ENCODE peak calls at places on chromosomes 4 and X, in ten cellular contexts. K, P, H, C, E, F, I, O, L and Z are unnamed samples.

GRCh38 chr4:1360423-1361283 is 13.6 kb downstream of the UVSSA start:
- DNase-seq in E (peak; percentile 49), H (peak; percentile 18), C (no peak), F (no peak), O (peak; percentile 69), P (no peak), L (no peak), I (no peak), K (no peak), Z (no peak)

GRCh38 chrX:70422886-70423336 is at the start of gene GDPD2:
- DNase-seq in K (no peak), I (no peak), F (no peak), E (peak; percentile 12), P (no peak), H (no peak), L (no peak), C (no peak), O (no peak), Z (no peak)

GRCh38 chrX:78102100-78102499 is 1.9 kb upstream of the PGK1 start:
- DNase-seq in F (no peak), C (no peak), E (peak; percentile 45), O (peak; percentile 60), H (no peak), K (no peak), I (no peak), P (no peak), L (no peak), Z (no peak)

GRCh38 chr4:74874785-74875367 is 58.0 kb upstream of the PARM1 start:
- DNase-seq in I (no peak), L (peak; percentile 27), E (peak; percentile 91), H (peak; percentile 48), C (no peak), P (no peak), F (peak; percentile 66), O (peak; percentile 84), K (no peak), Z (peak; percentile 33)

GRCh38 chr4:103996059-103996458 is 276.3 kb upstream of the TACR3 start:
- DNase-seq in I (no peak), C (no peak), F (peak; percentile 58), K (no peak), L (no peak), P (no peak), O (no peak), E (peak; percentile 1), H (no peak), Z (no peak)

GRCh38 chr4:42329421-42329820 is 67.9 kb upstream of the SHISA3 start:
- DNase-seq in H (no peak), C (no peak), F (no peak), P (no peak), O (no peak), I (no peak), E (no peak), L (no peak), K (no peak), Z (no peak)

GRCh38 chrX:12912786-12913185 is 6.4 kb downstream of the TLR8 start:
- DNase-seq in L (no peak), F (no peak), H (no peak), C (no peak), K (no peak), E (no peak), P (no peak), O (no peak), I (no peak), Z (no peak)

GRCh38 chr4:178577933-178578332 is 1135.7 kb upstream of the AGA start:
- DNase-seq in L (no peak), I (no peak), F (no peak), K (no peak), H (no peak), C (no peak), E (peak; percentile 27), P (no peak), O (no peak), Z (no peak)

GRCh38 chr4:3204021-3204431 is 44.9 kb upstream of the MSANTD1 start:
- DNase-seq in E (peak; percentile 69), O (peak; percentile 67), F (no peak), H (no peak), K (peak; percentile 65), P (no peak), C (no peak), L (no peak), I (no peak), Z (no peak)

GRCh38 chrX:16462912-16463311 is 187.0 kb upstream of the S100G start:
- DNase-seq in I (no peak), H (peak; percentile 81), L (no peak), F (no peak), E (peak; percentile 94), C (no peak), P (no peak), O (peak; percentile 94), K (peak; percentile 62), Z (no peak)

GRCh38 chrX:12986886-12987285 is 12.0 kb downstream of the TMSB4X start:
- DNase-seq in L (no peak), H (no peak), K (no peak), F (no peak), O (no peak), E (no peak), P (no peak), C (no peak), I (no peak), Z (no peak)

GRCh38 chr4:86472377-86473019 is 112.6 kb upstream of the MAPK10 start:
- DNase-seq in C (no peak), E (no peak), F (no peak), H (no peak), O (no peak), L (no peak), K (no peak), I (no peak), P (no peak), Z (no peak)
- H3K27ac ChIP-seq in C (no peak overlapping the region), E (no peak overlapping the region), F (no peak overlapping the region), H (no peak overlapping the region), O (no peak overlapping the region), L (no peak overlapping the region), K (no peak overlapping the region), I (no peak overlapping the region), P (no peak overlapping the region), Z (no peak overlapping the region)

GRCh38 chrX:124386401-124386800 is 40.0 kb downstream of the SH2D1A start:
- DNase-seq in H (no peak), C (no peak), F (no peak), K (no peak), O (no peak), L (no peak), I (no peak), E (no peak), P (no peak), Z (no peak)

GRCh38 chrX:124378643-124379042 is 32.3 kb downstream of the SH2D1A start:
- DNase-seq in I (no peak), H (no peak), K (no peak), P (no peak), L (no peak), C (no peak), F (no peak), E (no peak), O (no peak), Z (no peak)

GRCh38 chrX:124388562-124388961 is 42.2 kb downstream of the SH2D1A start:
- DNase-seq in F (peak; percentile 31), O (peak; percentile 49), L (peak; percentile 56), C (peak; percentile 50), K (no peak), I (no peak), H (no peak), P (peak; percentile 42), E (peak; percentile 51), Z (peak; percentile 51)

DNA sequence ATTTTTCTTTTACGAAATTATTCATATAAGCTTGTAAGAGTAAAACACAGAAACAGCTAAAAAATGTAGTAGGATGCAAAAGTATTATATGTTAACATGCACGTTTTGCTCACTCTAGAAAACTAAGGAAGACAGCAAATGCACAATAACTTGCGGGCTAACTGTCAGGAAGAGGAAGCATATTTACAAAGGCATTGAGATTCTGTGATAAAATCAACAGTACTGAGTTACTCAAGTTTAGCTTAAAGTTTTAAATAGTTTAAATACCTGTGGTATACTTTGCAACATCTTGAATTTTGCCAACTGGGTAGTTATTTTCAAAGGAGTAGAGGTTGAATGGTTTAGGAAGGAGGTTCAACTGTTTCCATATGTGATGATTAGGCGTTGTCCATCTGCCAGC is 37.0 kb downstream of the SH2D1A start:
- DNase-seq in H (no peak), P (no peak), E (no peak), O (no peak), I (no peak), K (no peak), F (no peak), L (no peak), C (no peak), Z (no peak)
- H3K27ac ChIP-seq in H (no peak overlapping the region), P (no peak overlapping the region), E (no peak overlapping the region), O (no peak overlapping the region), I (no peak overlapping the region), K (no peak overlapping the region), F (no peak overlapping the region), L (no peak overlapping the region), C (no peak overlapping the region), Z (no peak overlapping the region)

DNA sequence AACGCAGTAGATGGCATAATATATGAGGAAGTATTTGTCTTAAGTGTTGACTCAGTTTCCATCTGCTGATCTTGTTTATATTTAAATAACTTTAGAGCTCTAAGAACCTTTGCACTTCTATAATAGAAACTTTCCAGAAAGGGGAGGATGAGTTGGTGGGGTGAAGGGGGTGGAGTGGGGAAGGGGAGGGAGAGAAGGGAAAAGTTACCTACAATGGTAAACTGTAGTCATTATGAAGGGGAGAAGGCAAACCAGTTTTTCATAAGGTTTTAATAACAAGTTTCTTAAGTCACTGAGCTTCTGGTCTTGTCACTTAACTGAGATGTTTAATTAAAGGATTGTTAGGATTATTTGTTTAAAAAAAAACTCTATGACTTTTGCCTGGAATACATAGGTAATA is 326 bp downstream of the ALPK1 start:
- DNase-seq in F (no peak), O (no peak), K (no peak), I (no peak), C (no peak), P (no peak), H (no peak), L (no peak), E (no peak), Z (no peak)
- H3K27ac ChIP-seq in F (peak overlapping the region; percentile 75), O (peak overlapping the region; percentile 96), K (peak overlapping the region; percentile 71), I (peak overlapping the region; percentile 71), C (peak overlapping the region; percentile 49), P (peak overlapping the region; percentile 74), H (no peak overlapping the region), L (no peak overlapping the region), E (peak overlapping the region; percentile 67), Z (peak overlapping the region; percentile 36)

DNA sequence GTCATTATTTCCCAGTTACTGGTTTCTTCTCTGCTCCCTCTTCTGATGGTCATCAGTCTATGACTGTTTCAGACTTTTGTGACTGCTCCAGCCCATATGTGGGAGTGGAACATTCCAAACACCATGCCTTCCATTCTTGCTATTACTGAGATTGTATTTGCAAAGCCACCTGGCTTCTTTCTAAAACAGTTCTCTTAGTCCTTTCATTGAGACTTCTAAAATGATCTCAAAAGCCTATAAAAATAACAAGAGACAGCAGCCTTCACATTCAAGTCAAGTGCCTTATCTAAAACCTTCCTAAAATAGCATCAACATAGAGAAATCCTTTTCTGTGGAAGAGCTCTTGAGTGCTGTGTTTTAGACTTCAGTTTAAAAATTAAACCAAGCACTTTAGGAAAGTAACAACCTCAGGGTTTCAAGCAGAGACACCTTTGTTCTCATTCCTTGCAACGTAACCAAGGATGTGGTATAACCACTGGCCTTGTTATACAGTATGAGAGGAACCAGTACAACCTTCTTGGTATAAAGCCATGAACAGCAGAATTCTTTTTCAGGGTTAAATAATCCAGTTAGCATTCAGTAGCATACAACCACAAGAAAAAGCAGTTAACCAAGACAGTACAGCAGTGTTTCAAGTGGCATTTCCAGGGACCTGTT is 97.1 kb downstream of the NFKB1 start:
- DNase-seq in E (no peak), F (no peak), L (peak; percentile 63), K (no peak), O (peak; percentile 45), C (no peak), P (no peak), H (no peak), I (no peak), Z (peak; percentile 73)
- H3K27ac ChIP-seq in E (no peak overlapping the region), F (no peak overlapping the region), L (peak overlapping the region; percentile 55), K (no peak overlapping the region), O (no peak overlapping the region), C (peak overlapping the region; percentile 32), P (peak overlapping the region; percentile 34), H (no peak overlapping the region), I (peak overlapping the region; percentile 28), Z (peak overlapping the region; percentile 57)